ENCODE peak calls at places on chromosomes 16 and 17, in five cellular contexts. I, E, D, V and M are unnamed samples.

GRCh38 chr16:86525696-86526095 is 15.4 kb downstream of the FOXF1 start:
- DNase-seq in V (no peak), D (no peak), E (no peak), I (no peak), M (no peak)

GRCh38 chr17:3033741-3034577 is 29.4 kb downstream of the OR1D5 start:
- DNase-seq in I (no peak), D (no peak), E (no peak), V (no peak), M (no peak)

GRCh38 chr17:27832851-27833250 is 32.5 kb upstream of the NOS2 start:
- DNase-seq in V (no peak), E (no peak), D (no peak), I (no peak), M (no peak)

GRCh38 chr17:55294042-55294751 is 29.4 kb downstream of the HLF start:
- DNase-seq in V (no peak), D (no peak), E (no peak), I (no peak), M (no peak)

GRCh38 chr16:22070361-22071351 is 21.7 kb upstream of the VWA3A start:
- DNase-seq in V (no peak), E (no peak), I (peak), D (no peak), M (no peak)

GRCh38 chr17:58060596-58061191 is 22.5 kb upstream of the DYNLL2 start:
- DNase-seq in V (no peak), D (no peak), I (no peak), E (no peak), M (no peak)

GRCh38 chr16:84614075-84614474 is 3.8 kb downstream of the COTL1 start:
- DNase-seq in D (no peak), E (no peak), I (no peak), V (no peak), M (no peak)

GRCh38 chr17:81066072-81066471 is 31.1 kb downstream of the BAIAP2 start:
- DNase-seq in V (no peak), E (no peak), D (no peak), I (no peak), M (no peak)

GRCh38 chr17:72614871-72615626 is 477.4 kb downstream of the SLC39A11 start:
- DNase-seq in D (peak), E (peak), V (peak), I (no peak), M (no peak)

GRCh38 chr17:39000021-39000601 is 32.9 kb upstream of the FBXO47 start:
- DNase-seq in E (no peak), I (no peak), V (no peak), D (no peak), M (no peak)

GRCh38 chr17:81386646-81387234 is 8.5 kb upstream of the BAHCC1 start:
- DNase-seq in I (no peak), E (no peak), V (no peak), D (no peak), M (no peak)

GRCh38 chr17:75109047-75109406 is 742 bp upstream of the ARMC7 start:
- DNase-seq in E (no peak), D (no peak), V (no peak), I (no peak), M (no peak)

GRCh38 chr16:9122342-9122741 is 30.9 kb downstream of the HAPSTR1 start:
- DNase-seq in V (no peak), I (no peak), E (no peak), D (no peak), M (no peak)

DNA sequence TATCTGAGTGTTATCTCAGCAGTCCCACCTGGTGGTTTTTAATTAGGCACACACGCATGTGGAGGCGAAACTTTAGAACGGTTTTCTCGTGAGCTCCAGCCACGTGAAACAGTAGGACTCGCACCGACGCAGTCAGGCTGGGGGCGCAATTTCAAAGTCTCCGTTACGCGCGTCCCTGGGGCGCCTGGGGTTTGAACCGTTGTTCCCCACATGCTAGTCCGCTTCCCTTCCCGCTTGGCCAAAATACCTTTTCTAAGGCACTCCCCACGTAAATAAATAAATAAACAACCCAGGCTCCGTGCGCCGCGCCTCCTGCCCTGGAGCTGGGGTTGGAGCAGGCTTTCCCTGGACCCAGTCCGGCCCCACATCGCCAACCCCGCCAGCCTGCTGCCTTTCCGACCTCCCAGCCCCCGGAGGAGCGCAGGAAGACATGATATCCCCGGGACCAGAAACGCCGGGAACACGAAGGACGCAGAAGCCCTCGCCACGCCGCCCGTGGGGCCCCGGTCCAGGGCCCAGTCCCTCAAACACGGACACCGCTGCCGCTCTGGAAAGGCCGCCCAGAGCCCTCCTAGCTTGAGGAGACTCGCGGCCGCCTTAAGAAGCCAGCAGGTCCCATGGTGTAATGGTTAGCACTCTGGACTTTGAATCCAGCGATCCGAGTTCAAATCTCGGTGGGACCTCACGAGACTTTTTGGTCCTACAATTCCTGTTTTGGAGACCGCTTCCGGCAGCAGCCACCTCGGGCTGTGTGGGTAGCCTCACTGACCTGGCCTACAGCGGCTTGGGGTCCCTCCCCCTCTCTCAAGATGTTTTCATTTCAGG is 18.2 kb downstream of the GNGT2 start:
- DNase-seq in I (peak), E (peak), V (peak), D (peak), M (peak)
- TF ChIP-seq CTCF in I (peak), E (peak), V (peak), D (peak), M (peak)

GRCh38 chr16:73056911-73057310 is 9.0 kb upstream of the ZFHX3 start:
- DNase-seq in V (no peak), I (no peak), D (no peak), E (no peak), M (no peak)

GRCh38 chr16:73058221-73058615 is 10.3 kb upstream of the ZFHX3 start:
- DNase-seq in I (no peak), D (no peak), V (no peak), E (no peak), M (no peak)

GRCh38 chr16:73056383-73056782 is 8.5 kb upstream of the ZFHX3 start:
- DNase-seq in D (no peak), E (no peak), V (no peak), I (no peak), M (no peak)

GRCh38 chr16:73058616-73059409 is 10.9 kb upstream of the ZFHX3 start:
- DNase-seq in D (peak), E (no peak), I (no peak), V (peak), M (no peak)

DNA sequence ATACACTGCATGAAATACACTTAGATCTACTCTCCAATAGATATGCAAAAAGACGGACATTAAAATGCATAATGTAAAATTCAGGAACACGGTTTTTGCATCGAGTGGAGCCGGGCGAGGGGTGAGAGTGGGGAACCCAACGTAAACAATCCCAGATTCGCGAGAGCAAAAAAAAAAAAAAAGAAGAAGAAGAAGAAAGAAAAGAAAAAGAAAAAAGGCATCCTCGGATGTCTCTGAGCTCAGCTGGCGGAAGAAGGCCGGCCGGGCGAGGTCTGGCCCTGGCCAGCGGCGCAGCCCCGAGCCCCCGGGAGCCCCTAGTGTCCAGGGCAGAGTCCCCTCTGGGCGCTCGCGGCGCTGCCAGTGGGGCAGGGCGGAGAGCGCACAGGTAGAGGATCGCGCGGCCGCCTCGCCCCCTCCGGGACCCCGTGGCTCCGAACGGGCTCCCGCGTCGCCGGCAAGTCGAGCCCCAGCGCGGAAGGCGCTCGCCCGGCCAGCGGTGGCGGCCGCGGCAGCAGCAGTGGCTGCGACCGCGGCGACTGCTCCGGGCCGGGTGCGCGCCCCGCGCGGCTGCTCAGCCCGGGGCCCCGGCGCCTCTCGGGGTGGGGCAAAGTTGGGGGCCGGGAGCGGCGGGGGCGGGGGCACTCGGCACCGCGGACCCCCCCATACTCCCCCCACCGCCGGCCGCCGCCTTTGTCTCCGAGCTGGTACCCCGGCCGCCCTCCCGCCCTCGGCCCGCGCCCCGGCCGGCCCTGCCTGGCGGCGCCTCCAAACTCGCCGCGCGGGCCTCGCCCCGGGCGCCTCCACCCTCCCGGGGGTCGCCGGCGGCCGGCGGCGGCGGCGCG is 9.7 kb upstream of the ZFHX3 start:
- DNase-seq in D (no peak), V (no peak), E (no peak), I (no peak), M (no peak)
- TF ChIP-seq CTCF in D (peak), V (peak), E (peak), I (peak), M (peak)

DNA sequence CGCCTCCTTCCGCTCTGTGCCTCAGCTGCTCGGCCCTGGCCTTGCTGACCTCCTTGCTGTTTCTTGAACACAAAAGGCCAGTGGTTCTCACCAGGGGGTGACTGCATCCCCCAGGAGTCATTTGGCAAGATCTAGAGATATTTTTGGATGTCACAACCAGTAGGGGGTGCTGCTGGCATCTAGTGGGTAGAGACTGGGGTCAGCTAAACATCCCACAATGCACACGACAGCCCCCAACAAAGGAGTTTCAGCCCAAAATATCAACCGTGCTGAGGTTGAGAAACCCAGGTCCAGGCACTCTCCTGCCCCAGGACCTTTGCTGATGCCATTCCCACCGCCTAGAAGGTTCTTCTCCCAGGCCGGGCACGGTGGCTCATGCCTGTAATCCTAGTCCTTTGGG is 39.7 kb downstream of the ABCC6 start:
- DNase-seq in D (no peak), I (no peak), V (no peak), E (no peak), M (no peak)
- TF ChIP-seq CTCF in D (peak), I (peak), V (peak), E (peak), M (peak)

GRCh38 chr17:44655983-44656700 is at the start of gene MEIOC:
- DNase-seq in D (peak), V (peak), I (no peak), E (no peak), M (no peak)
- TF ChIP-seq CTCF in D (peak), V (peak), I (no peak), E (no peak), M (no peak)